ENCODE peak calls at places on chromosomes 16 and 17, in ten cellular contexts. W is AG09309, A is cardiac muscle cell, U is GM06990, E is psoas muscle, H is HCT116, G is heart left ventricle, B is dorsolateral prefrontal cortex, I is prostate gland, L is HFFc6. R is an unnamed sample.

GRCh38 chr17:17849147-17849820 is 12.5 kb upstream of the SREBF1 start:
- DNase-seq in W (no peak), A (no peak), U (peak), E (peak), H (no peak), G (peak), B (peak), I (no peak), L (peak), R (peak)

GRCh38 chr17:14198013-14198412 is 38.6 kb downstream of the CDRT15 start:
- DNase-seq in W (no peak), A (peak), U (no peak), E (no peak), H (no peak), G (peak), B (no peak), I (no peak), L (no peak), R (no peak)

GRCh38 chr17:13786000-13786598 is 184.4 kb upstream of the HS3ST3A1 start:
- DNase-seq in W (peak), A (no peak), U (no peak), E (no peak), H (no peak), G (no peak), B (no peak), I (no peak), L (peak), R (peak)

GRCh38 chr17:3998436-3998835 is 34.2 kb upstream of the ATP2A3 start:
- DNase-seq in W (no peak), A (no peak), U (no peak), E (no peak), H (no peak), G (no peak), B (no peak), I (no peak), L (no peak), R (no peak)

GRCh38 chr16:54934536-54935410 is 4.1 kb downstream of the IRX5 start:
- DNase-seq in W (peak), A (peak), U (no peak), E (no peak), H (no peak), G (no peak), B (no peak), I (peak), L (no peak), R (no peak)

GRCh38 chr17:47254403-47254943 is 846 bp downstream of the ITGB3 start:
- DNase-seq in W (no peak), A (no peak), U (no peak), E (no peak), H (no peak), G (no peak), B (no peak), I (no peak), L (no peak), R (no peak)

GRCh38 chr16:56600398-56600999 is 7.9 kb upstream of the MT2A start:
- DNase-seq in W (no peak), A (peak), U (no peak), E (no peak), H (peak), G (no peak), B (no peak), I (peak), L (peak), R (no peak)

GRCh38 chr17:66727634-66728570 is 107.0 kb upstream of the CACNG5 start:
- DNase-seq in W (no peak), A (peak), U (peak), E (peak), H (peak), G (no peak), B (peak), I (peak), L (peak), R (no peak)

GRCh38 chr17:80512233-80512632 is 32.4 kb upstream of the RPTOR start:
- DNase-seq in W (no peak), A (no peak), U (no peak), E (no peak), H (no peak), G (no peak), B (no peak), I (no peak), L (peak), R (no peak)

GRCh38 chr17:30238387-30239088 is 3.0 kb upstream of the SLC6A4 start:
- DNase-seq in W (no peak), A (peak), U (no peak), E (no peak), H (no peak), G (no peak), B (no peak), I (no peak), L (no peak), R (no peak)

GRCh38 chr17:76273923-76274558 is 8.9 kb downstream of the UBALD2 start:
- DNase-seq in W (no peak), A (no peak), U (peak), E (no peak), H (no peak), G (no peak), B (no peak), I (no peak), L (no peak), R (no peak)

GRCh38 chr16:89915303-89916232 is 3.1 kb upstream of the MC1R start:
- DNase-seq in W (no peak), A (no peak), U (no peak), E (no peak), H (no peak), G (no peak), B (no peak), I (no peak), L (no peak), R (no peak)

GRCh38 chr16:793414-793813 is 5.0 kb downstream of the CHTF18 start:
- DNase-seq in W (no peak), A (no peak), U (no peak), E (no peak), H (no peak), G (no peak), B (no peak), I (no peak), L (no peak), R (no peak)

GRCh38 chr17:1374426-1375177 is 25.4 kb downstream of the YWHAE start:
- DNase-seq in W (no peak), A (no peak), U (no peak), E (no peak), H (no peak), G (no peak), B (no peak), I (no peak), L (no peak), R (no peak)

GRCh38 chr17:3906881-3907280 is 9.4 kb downstream of the P2RX1 start:
- DNase-seq in W (no peak), A (no peak), U (no peak), E (no peak), H (no peak), G (no peak), B (no peak), I (no peak), L (no peak), R (no peak)

GRCh38 chr16:3065069-3065741 is at the start of gene IL32:
- DNase-seq in W (no peak), A (no peak), U (no peak), E (peak), H (no peak), G (peak), B (no peak), I (no peak), L (peak), R (peak)

GRCh38 chr16:78122774-78123315 is 23.4 kb downstream of the WWOX start:
- DNase-seq in W (peak), A (peak), U (peak), E (peak), H (peak), G (no peak), B (no peak), I (peak), L (peak), R (no peak)

GRCh38 chr17:74145756-74146155 is 57.7 kb upstream of the RPL38 start:
- DNase-seq in W (no peak), A (no peak), U (no peak), E (no peak), H (no peak), G (no peak), B (no peak), I (no peak), L (no peak), R (no peak)

GRCh38 chr17:78351449-78352006 is 8.3 kb downstream of the SOCS3 start:
- DNase-seq in W (peak), A (peak), U (no peak), E (peak), H (no peak), G (peak), B (peak), I (peak), L (peak), R (peak)

GRCh38 chr16:74216319-74216718 is 80.3 kb upstream of the PSMD7 start:
- DNase-seq in W (no peak), A (no peak), U (no peak), E (no peak), H (no peak), G (no peak), B (no peak), I (no peak), L (no peak), R (no peak)

GRCh38 chr17:7825206-7825980 is 8.6 kb upstream of the KDM6B start:
- DNase-seq in W (no peak), A (no peak), U (no peak), E (no peak), H (no peak), G (no peak), B (peak), I (no peak), L (no peak), R (no peak)

DNA sequence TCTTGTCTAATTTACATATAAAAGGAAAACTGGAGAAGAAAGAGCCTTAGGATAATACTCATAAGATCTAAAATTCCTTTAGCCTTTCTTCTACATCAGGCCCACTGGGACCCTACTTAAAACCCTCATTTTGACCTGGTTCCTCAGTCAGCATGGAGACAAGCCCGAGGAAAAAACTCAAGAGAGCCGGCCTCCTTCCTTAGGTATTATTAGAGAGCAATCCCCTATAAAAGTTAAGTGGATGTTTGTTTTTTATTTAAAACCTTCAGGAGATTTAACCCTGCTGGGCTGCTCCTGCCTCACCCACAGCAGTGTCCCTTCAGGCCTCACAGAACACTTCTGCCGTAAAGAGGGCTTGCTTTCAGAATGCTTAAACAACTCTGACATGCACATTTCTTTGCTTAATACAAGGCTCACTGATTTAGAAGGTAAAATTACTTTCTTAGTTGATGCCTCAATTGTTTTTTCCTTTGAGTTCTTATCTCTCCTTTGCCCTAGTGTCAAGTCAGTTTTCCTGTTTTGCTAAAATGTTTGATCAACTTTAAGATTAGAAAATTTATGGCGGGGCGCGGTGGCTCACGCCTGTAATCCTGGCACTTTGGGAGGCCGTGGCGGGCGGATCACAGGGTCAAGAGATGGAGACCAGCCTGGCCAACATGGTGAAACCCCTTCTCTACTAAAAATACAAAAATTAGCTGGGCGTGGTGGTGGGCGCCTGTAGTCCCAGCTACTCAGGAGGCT is 145.5 kb upstream of the TBX2 start:
- DNase-seq in W (no peak), A (no peak), U (no peak), E (no peak), H (no peak), G (no peak), B (no peak), I (no peak), L (no peak), R (no peak)
- TF ChIP-seq CTCF in W (no peak), A (no peak), U (no peak), E (no peak), H (no peak), G (no peak), B (no peak), I (no peak), L (no peak), R (no peak)

DNA sequence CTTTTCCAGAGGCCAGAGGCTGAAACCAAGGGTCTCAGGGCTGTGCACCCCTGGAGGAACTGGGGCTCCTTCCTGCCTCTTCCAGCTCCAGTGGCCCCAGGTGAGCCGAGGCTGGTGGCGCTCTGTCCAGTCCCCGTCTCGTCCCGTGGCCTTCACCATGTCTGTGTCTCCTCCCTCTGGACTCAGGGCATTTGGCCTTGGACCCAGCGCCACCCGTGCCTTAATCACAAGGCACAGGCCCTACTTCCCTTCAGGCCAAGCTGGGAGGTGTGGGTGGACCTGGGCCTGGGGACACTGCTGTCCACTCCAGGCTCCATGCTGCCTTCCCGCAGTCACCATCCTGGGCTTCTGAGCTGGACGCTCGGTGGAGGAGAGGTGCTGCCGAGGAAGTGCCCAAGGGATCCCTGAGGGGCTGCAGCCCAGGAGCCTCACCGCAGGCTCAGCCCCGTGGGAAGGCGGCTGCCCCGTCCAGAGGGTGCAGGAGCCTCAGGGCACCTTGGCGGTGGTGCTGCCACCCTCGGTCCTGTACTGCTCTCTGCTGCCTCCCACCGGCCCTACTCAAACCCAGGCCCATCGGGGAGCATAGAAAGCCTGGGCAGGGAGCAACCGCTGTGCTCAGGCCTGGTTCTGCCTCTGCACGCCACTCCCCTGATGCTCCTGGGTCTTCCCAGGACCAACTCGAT is 9.6 kb upstream of the APRT start:
- DNase-seq in W (no peak), A (no peak), U (no peak), E (no peak), H (no peak), G (no peak), B (no peak), I (no peak), L (no peak), R (no peak)
- TF ChIP-seq CTCF in W (no peak), A (no peak), U (no peak), E (no peak), H (peak), G (no peak), B (no peak), I (no peak), L (no peak), R (no peak)

GRCh38 chr16:81499576-81500380 is 55.2 kb downstream of the CMIP start:
- DNase-seq in W (no peak), A (no peak), U (no peak), E (peak), H (no peak), G (no peak), B (no peak), I (peak), L (no peak), R (no peak)

GRCh38 chr16:81496742-81497141 is 52.1 kb downstream of the CMIP start:
- DNase-seq in W (no peak), A (no peak), U (no peak), E (no peak), H (no peak), G (no peak), B (peak), I (no peak), L (no peak), R (no peak)

GRCh38 chr16:81498351-81498750 is 53.7 kb downstream of the CMIP start:
- DNase-seq in W (no peak), A (no peak), U (no peak), E (peak), H (no peak), G (no peak), B (peak), I (no peak), L (no peak), R (no peak)

GRCh38 chr16:81495321-81496234 is 51.0 kb downstream of the CMIP start:
- DNase-seq in W (no peak), A (no peak), U (no peak), E (peak), H (no peak), G (peak), B (peak), I (no peak), L (no peak), R (no peak)

DNA sequence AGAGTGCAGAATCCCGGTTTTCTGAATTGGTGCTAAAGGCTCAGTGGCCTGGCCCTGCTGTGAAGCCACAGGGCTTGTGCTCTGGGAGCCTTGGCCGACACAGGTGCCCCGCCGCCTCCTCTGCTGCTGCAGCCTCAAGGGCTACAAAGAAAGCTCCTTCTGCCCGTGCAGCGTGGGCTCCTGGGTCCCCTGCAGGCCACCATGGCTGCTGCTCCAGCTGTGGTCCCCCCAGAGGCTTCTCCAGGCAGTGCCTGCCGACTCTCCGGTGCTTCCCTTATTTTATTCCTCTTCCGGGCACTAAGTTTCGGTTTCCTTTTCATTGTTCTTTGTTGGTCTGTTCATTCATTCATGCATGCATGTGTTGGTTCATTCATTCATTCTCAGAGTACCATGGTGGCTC is 53.1 kb downstream of the CMIP start:
- DNase-seq in W (no peak), A (no peak), U (peak), E (peak), H (no peak), G (no peak), B (peak), I (no peak), L (no peak), R (no peak)
- TF ChIP-seq CTCF in W (no peak), A (no peak), U (peak), E (no peak), H (peak), G (peak), B (peak), I (no peak), L (peak), R (no peak)

DNA sequence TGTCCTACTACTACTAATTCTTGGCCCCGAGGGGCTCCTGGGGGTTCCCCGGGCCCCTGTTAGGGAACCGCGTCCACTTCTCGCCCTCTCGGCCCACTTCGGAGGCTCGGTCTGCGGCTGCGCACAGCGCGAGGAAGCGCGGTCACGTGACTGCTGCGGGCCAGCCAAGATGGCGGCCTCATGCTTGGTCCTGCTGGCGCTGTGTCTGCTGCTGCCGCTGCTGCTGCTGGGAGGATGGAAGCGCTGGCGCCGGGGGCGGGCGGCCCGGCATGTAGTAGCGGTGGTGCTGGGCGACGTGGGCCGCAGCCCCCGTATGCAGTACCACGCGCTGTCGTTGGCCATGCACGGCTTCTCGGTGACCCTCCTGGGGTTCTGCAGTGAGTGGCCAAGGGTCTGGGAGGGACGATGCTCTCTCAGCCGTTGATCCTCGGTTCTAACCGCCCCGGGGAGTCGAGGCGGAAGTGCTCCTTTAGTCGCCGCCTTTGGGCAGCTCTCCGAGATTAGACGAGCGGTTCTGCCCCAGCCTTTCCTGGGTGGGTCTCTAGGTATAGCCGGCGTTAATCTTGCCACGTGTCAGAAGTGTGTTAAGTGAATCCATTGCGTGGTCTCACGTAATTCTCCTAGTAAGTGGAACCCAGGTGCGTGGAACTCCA is at the start of gene ALG1:
- DNase-seq in W (peak), A (peak), U (peak), E (peak), H (peak), G (peak), B (peak), I (peak), L (peak), R (peak)
- TF ChIP-seq CTCF in W (no peak), A (no peak), U (no peak), E (no peak), H (no peak), G (no peak), B (peak), I (peak), L (no peak), R (no peak)

DNA sequence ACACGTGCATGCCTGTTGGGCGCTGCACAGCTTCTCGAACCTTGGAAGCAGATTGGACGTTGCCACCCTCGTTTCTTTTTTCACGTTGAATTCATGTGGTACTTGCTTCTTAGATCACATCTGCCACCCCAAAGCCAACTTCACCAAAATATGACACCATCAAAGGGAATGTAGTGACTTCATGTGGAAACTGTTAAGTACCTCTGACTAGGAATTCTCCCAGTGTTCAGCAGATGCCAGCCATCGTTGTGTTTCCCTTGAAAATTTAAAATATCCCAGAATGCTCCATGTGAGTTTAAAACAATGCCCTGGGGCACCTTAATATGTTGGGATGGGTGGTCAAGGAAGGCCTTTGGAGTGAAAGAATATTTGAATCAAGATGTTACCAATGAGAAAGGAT is 22.6 kb upstream of the FAM20A start:
- DNase-seq in W (no peak), A (no peak), U (no peak), E (no peak), H (no peak), G (no peak), B (no peak), I (no peak), L (no peak), R (no peak)
- TF ChIP-seq CTCF in W (no peak), A (no peak), U (no peak), E (no peak), H (no peak), G (no peak), B (no peak), I (no peak), L (no peak), R (no peak)

GRCh38 chr17:63578769-63579111 is 22.0 kb upstream of the TACO1 start:
- DNase-seq in W (no peak), A (no peak), U (no peak), E (no peak), H (no peak), G (no peak), B (no peak), I (no peak), L (no peak), R (no peak)

GRCh38 chr17:63568563-63568962 is 18.3 kb downstream of the DCAF7 start:
- DNase-seq in W (no peak), A (no peak), U (no peak), E (no peak), H (no peak), G (no peak), B (no peak), I (no peak), L (no peak), R (no peak)

GRCh38 chr17:63578027-63578768 is 22.5 kb upstream of the TACO1 start:
- DNase-seq in W (no peak), A (no peak), U (no peak), E (no peak), H (no peak), G (no peak), B (no peak), I (no peak), L (no peak), R (no peak)

GRCh38 chr17:63571632-63572310 is 21.5 kb downstream of the DCAF7 start:
- DNase-seq in W (peak), A (peak), U (no peak), E (no peak), H (no peak), G (no peak), B (no peak), I (no peak), L (peak), R (peak)

DNA sequence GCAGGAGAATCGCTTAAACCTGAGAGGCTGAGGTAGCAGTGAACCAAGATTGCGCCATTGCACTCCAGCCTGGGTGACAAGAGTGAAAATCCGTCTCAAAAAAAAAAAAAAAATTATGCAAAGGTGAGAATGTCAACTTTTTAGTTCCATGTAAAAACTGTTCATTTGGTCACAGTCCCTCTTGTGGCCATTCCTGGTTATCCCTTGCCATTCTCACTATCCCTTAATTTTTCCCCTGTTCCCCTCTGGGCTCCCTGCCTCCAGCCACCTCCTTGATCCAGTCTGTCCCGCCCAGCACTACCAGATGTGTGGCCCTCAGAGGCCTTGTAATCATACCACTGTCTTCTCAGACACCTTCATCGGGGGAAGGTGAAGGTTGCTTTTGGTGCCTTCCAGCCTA is 23.4 kb downstream of the DCAF7 start:
- DNase-seq in W (no peak), A (no peak), U (no peak), E (no peak), H (no peak), G (no peak), B (no peak), I (no peak), L (no peak), R (no peak)
- TF ChIP-seq CTCF in W (peak), A (peak), U (no peak), E (peak), H (peak), G (no peak), B (peak), I (no peak), L (peak), R (peak)

R was measured in AG09319.